ENCODE peak calls at places on chromosomes 5 and 9, in four cellular contexts. Z is HFF-Myc; E is stimulated activated CD4-positive, alpha-beta T cell treated with anti-CD3 and anti-CD28 coated beads, TNF-alpha, amount 100 ng/mL, for 4 hours; P is gastrocnemius medialis. G is an unnamed sample.

GRCh38 chr5:176679365-176680225 is 32.3 kb downstream of the TSPAN17 start:
- DNase-seq in Z (no peak), E (no peak), P (no peak), G (no peak)

GRCh38 chr9:121196389-121196788 is 5.3 kb downstream of the RAB14 start:
- DNase-seq in Z (no peak), E (no peak), P (no peak), G (no peak)

GRCh38 chr9:113220467-113221002 is 542 bp downstream of the FKBP15 start:
- DNase-seq in Z (no peak), E (no peak), P (no peak), G (no peak)

GRCh38 chr5:107466233-107466769 is 204.4 kb downstream of the EFNA5 start:
- DNase-seq in Z (no peak), E (no peak), P (no peak), G (peak; percentile 93)

GRCh38 chr5:172097356-172097755 is 90.7 kb downstream of the STK10 start:
- DNase-seq in Z (no peak), E (no peak), P (no peak), G (no peak)

GRCh38 chr5:66769839-66770617 is 173.8 kb downstream of the MAST4 start:
- DNase-seq in Z (no peak), E (no peak), P (no peak), G (peak; percentile 8)

GRCh38 chr5:118327389-118327788 is 661.0 kb downstream of the DTWD2 start:
- DNase-seq in Z (no peak), E (no peak), P (no peak), G (no peak)

GRCh38 chr5:96958977-96959376 is 23.1 kb downstream of the LNPEP start:
- DNase-seq in Z (no peak), E (no peak), P (no peak), G (no peak)

GRCh38 chr9:98383758-98384157 is 128.3 kb upstream of the TBC1D2 start:
- DNase-seq in Z (no peak), E (no peak), P (no peak), G (no peak)

GRCh38 chr9:127418037-127418471 is 6.1 kb upstream of the ZNF79 start:
- DNase-seq in Z (no peak), E (no peak), P (no peak), G (no peak)

GRCh38 chr5:119074419-119074818 is 3.5 kb downstream of the DMXL1 start:
- DNase-seq in Z (no peak), E (no peak), P (no peak), G (no peak)

GRCh38 chr9:134601764-134602163 is 39.8 kb upstream of the COL5A1 start:
- DNase-seq in Z (no peak), E (no peak), P (no peak), G (peak; percentile 53)

GRCh38 chr5:135174315-135175096 is 140.5 kb upstream of the PITX1 start:
- DNase-seq in Z (no peak), E (no peak), P (no peak), G (no peak)

GRCh38 chr9:114278356-114278755 is 44.5 kb upstream of the ORM1 start:
- DNase-seq in Z (no peak), E (no peak), P (no peak), G (no peak)

GRCh38 chr5:43839218-43839617 is 236.2 kb downstream of the NNT start:
- DNase-seq in Z (peak; percentile 32), E (no peak), P (no peak), G (peak; percentile 52)

GRCh38 chr9:136090060-136090735 is 4.9 kb downstream of the NACC2 start:
- DNase-seq in Z (no peak), E (no peak), P (no peak), G (no peak)

GRCh38 chr5:177094224-177095087 is 7.7 kb downstream of the FGFR4 start:
- DNase-seq in Z (no peak), E (no peak), P (peak; percentile 55), G (no peak)

GRCh38 chr9:109568568-109569210 is 70.6 kb upstream of the PTPN3 start:
- DNase-seq in Z (no peak), E (no peak), P (no peak), G (no peak)

GRCh38 chr9:78714591-78714990 is 417.7 kb downstream of the PSAT1 start:
- DNase-seq in Z (no peak), E (no peak), P (no peak), G (peak; percentile 56)

GRCh38 chr9:76023715-76024195 is 133.3 kb downstream of the PCSK5 start:
- DNase-seq in Z (no peak), E (no peak), P (no peak), G (peak; percentile 90)

GRCh38 chr5:178688551-178688950 is 41.9 kb downstream of the ZNF354A start:
- DNase-seq in Z (no peak), E (no peak), P (no peak), G (no peak)

GRCh38 chr5:151082976-151083651 is 2.3 kb upstream of the TNIP1 start:
- DNase-seq in Z (no peak), E (peak; percentile 52), P (peak; percentile 65), G (no peak)

GRCh38 chr9:71518045-71518888 is 250.0 kb downstream of the CEMIP2 start:
- DNase-seq in Z (peak; percentile 5), E (no peak), P (no peak), G (no peak)

GRCh38 chr9:89309608-89310485 is 1.1 kb upstream of the CKS2 start:
- DNase-seq in Z (no peak), E (no peak), P (no peak), G (no peak)

GRCh38 chr9:70340572-70340971 is 73.9 kb downstream of the KLF9 start:
- DNase-seq in Z (no peak), E (no peak), P (no peak), G (peak; percentile 20)

GRCh38 chr5:56123531-56124243 is 109.4 kb downstream of the ANKRD55 start:
- DNase-seq in Z (peak; percentile 93), E (no peak), P (no peak), G (peak; percentile 100)

GRCh38 chr9:121609845-121610637 is 41.4 kb upstream of the DAB2IP start:
- DNase-seq in Z (no peak), E (no peak), P (peak; percentile 71), G (peak; percentile 92)

GRCh38 chr5:170636836-170637477 is 133.1 kb downstream of the KCNIP1 start:
- DNase-seq in Z (no peak), E (no peak), P (no peak), G (no peak)

GRCh38 chr9:111427186-111427585 is 57.0 kb downstream of the ECPAS start:
- DNase-seq in Z (peak; percentile 11), E (no peak), P (no peak), G (peak; percentile 59)

GRCh38 chr9:77450093-77450475 is 198.0 kb downstream of the GNA14 start:
- DNase-seq in Z (no peak), E (no peak), P (no peak), G (no peak)

GRCh38 chr5:102139029-102139428 is 157.1 kb downstream of the SLCO4C1 start:
- DNase-seq in Z (no peak), E (no peak), P (no peak), G (no peak)

GRCh38 chr5:91787718-91788117 is 404.6 kb upstream of the ARRDC3 start:
- DNase-seq in Z (peak; percentile 11), E (no peak), P (no peak), G (peak; percentile 62)

GRCh38 chr5:170173227-170173626 is 59.6 kb upstream of the C5orf58 start:
- DNase-seq in Z (no peak), E (no peak), P (no peak), G (peak; percentile 39)

GRCh38 chr5:148145916-148146315 is 22.4 kb upstream of the SPINK14 start:
- DNase-seq in Z (no peak), E (no peak), P (no peak), G (peak; percentile 20)

GRCh38 chr9:123680382-123680781 is 249.5 kb downstream of the DENND1A start:
- DNase-seq in Z (no peak), E (no peak), P (no peak), G (no peak)